ENCODE peak calls at places on chromosomes 12 and 14, in six cellular contexts. One of them, this sample, is unnamed.

GRCh38 chr12:21665816-21666215 is 8.2 kb upstream of the LDHB start:
- DNase-seq in fibroblast of lung: no peak
- DNase-seq in suprapubic skin: no peak
- DNase-seq in AG04450: no peak
- DNase-seq in neural crest cell: no peak
- DNase-seq in right atrium auricular region: no peak
- DNase-seq in this sample: no peak

GRCh38 chr12:10310926-10311705 is 3.4 kb downstream of the KLRD1 start:
- DNase-seq in right atrium auricular region: no peak
- DNase-seq in AG04450: no peak
- DNase-seq in neural crest cell: no peak
- DNase-seq in suprapubic skin: no peak
- DNase-seq in fibroblast of lung: peak
- DNase-seq in this sample: no peak

GRCh38 chr12:106897082-106897481 is 58.6 kb upstream of the TMEM263 start:
- DNase-seq in suprapubic skin: no peak
- DNase-seq in neural crest cell: no peak
- DNase-seq in right atrium auricular region: no peak
- DNase-seq in AG04450: no peak
- DNase-seq in fibroblast of lung: no peak
- DNase-seq in this sample: no peak

GRCh38 chr14:53380508-53381225 is 227.5 kb upstream of the DDHD1 start:
- DNase-seq in AG04450: no peak
- DNase-seq in suprapubic skin: no peak
- DNase-seq in right atrium auricular region: no peak
- DNase-seq in fibroblast of lung: no peak
- DNase-seq in neural crest cell: no peak
- DNase-seq in this sample: no peak

GRCh38 chr12:3655331-3655900 is 97.5 kb downstream of the CRACR2A start:
- DNase-seq in right atrium auricular region: no peak
- DNase-seq in fibroblast of lung: no peak
- DNase-seq in suprapubic skin: no peak
- DNase-seq in AG04450: no peak
- DNase-seq in neural crest cell: no peak
- DNase-seq in this sample: no peak

GRCh38 chr14:21703357-21704339 is 30.0 kb upstream of the OR4E1 start:
- DNase-seq in AG04450: no peak
- DNase-seq in fibroblast of lung: no peak
- DNase-seq in neural crest cell: no peak
- DNase-seq in right atrium auricular region: no peak
- DNase-seq in suprapubic skin: no peak
- DNase-seq in this sample: no peak

GRCh38 chr12:124296295-124296915 is 1.5 kb downstream of the RFLNA start:
- DNase-seq in right atrium auricular region: no peak
- DNase-seq in suprapubic skin: no peak
- DNase-seq in neural crest cell: no peak
- DNase-seq in AG04450: no peak
- DNase-seq in fibroblast of lung: no peak
- DNase-seq in this sample: no peak

GRCh38 chr14:54566410-54567223 is at the start of gene SAMD4A:
- DNase-seq in right atrium auricular region: peak
- DNase-seq in suprapubic skin: peak
- DNase-seq in neural crest cell: peak
- DNase-seq in fibroblast of lung: peak
- DNase-seq in AG04450: peak
- DNase-seq in this sample: peak

GRCh38 chr14:100554082-100554677 is 33.0 kb downstream of the BEGAIN start:
- DNase-seq in fibroblast of lung: no peak
- DNase-seq in AG04450: no peak
- DNase-seq in right atrium auricular region: peak
- DNase-seq in suprapubic skin: no peak
- DNase-seq in neural crest cell: no peak
- DNase-seq in this sample: no peak

GRCh38 chr12:108457006-108457733 is 57.9 kb upstream of the FICD start:
- DNase-seq in right atrium auricular region: no peak
- DNase-seq in fibroblast of lung: peak
- DNase-seq in neural crest cell: peak
- DNase-seq in AG04450: no peak
- DNase-seq in suprapubic skin: no peak
- DNase-seq in this sample: peak

GRCh38 chr12:1925125-1925963 is 6.9 kb upstream of the CACNA2D4 start:
- DNase-seq in suprapubic skin: peak
- DNase-seq in neural crest cell: no peak
- DNase-seq in AG04450: no peak
- DNase-seq in fibroblast of lung: no peak
- DNase-seq in right atrium auricular region: peak
- DNase-seq in this sample: no peak

GRCh38 chr12:6368906-6369525 is 6.3 kb downstream of the SCNN1A start:
- DNase-seq in neural crest cell: no peak
- DNase-seq in right atrium auricular region: no peak
- DNase-seq in suprapubic skin: no peak
- DNase-seq in fibroblast of lung: no peak
- DNase-seq in AG04450: no peak
- DNase-seq in this sample: no peak

GRCh38 chr12:6927999-6928702 is 392 bp downstream of the ATN1 start:
- DNase-seq in right atrium auricular region: no peak
- DNase-seq in neural crest cell: no peak
- DNase-seq in AG04450: no peak
- DNase-seq in fibroblast of lung: no peak
- DNase-seq in suprapubic skin: no peak
- DNase-seq in this sample: no peak

GRCh38 chr14:60647837-60648168 is 1.5 kb downstream of the SIX1 start:
- DNase-seq in fibroblast of lung: no peak
- DNase-seq in suprapubic skin: no peak
- DNase-seq in AG04450: no peak
- DNase-seq in neural crest cell: no peak
- DNase-seq in right atrium auricular region: no peak
- DNase-seq in this sample: no peak

GRCh38 chr12:110371408-110372055 is 32.0 kb downstream of the ANAPC7 start:
- DNase-seq in right atrium auricular region: no peak
- DNase-seq in fibroblast of lung: no peak
- DNase-seq in neural crest cell: no peak
- DNase-seq in AG04450: no peak
- DNase-seq in suprapubic skin: no peak
- DNase-seq in this sample: no peak

GRCh38 chr12:116321913-116322312 is 44.4 kb upstream of the MED13L start:
- DNase-seq in AG04450: no peak
- DNase-seq in neural crest cell: no peak
- DNase-seq in fibroblast of lung: no peak
- DNase-seq in suprapubic skin: no peak
- DNase-seq in right atrium auricular region: no peak
- DNase-seq in this sample: no peak

GRCh38 chr12:101927042-101927441 is 49.7 kb downstream of the DRAM1 start:
- DNase-seq in neural crest cell: no peak
- DNase-seq in suprapubic skin: no peak
- DNase-seq in fibroblast of lung: peak
- DNase-seq in right atrium auricular region: no peak
- DNase-seq in AG04450: peak
- DNase-seq in this sample: no peak

GRCh38 chr12:101923049-101923718 is 45.8 kb downstream of the DRAM1 start:
- DNase-seq in neural crest cell: no peak
- DNase-seq in AG04450: no peak
- DNase-seq in suprapubic skin: no peak
- DNase-seq in right atrium auricular region: no peak
- DNase-seq in fibroblast of lung: no peak
- DNase-seq in this sample: no peak

GRCh38 chr12:101925935-101926334 is 48.6 kb downstream of the DRAM1 start:
- DNase-seq in right atrium auricular region: no peak
- DNase-seq in suprapubic skin: no peak
- DNase-seq in AG04450: no peak
- DNase-seq in fibroblast of lung: peak
- DNase-seq in neural crest cell: no peak
- DNase-seq in this sample: no peak

GRCh38 chr12:101924647-101925046 is 47.3 kb downstream of the DRAM1 start:
- DNase-seq in suprapubic skin: no peak
- DNase-seq in right atrium auricular region: no peak
- DNase-seq in AG04450: no peak
- DNase-seq in fibroblast of lung: no peak
- DNase-seq in neural crest cell: no peak
- DNase-seq in this sample: no peak

GRCh38 chr12:101925352-101925751 is 48.0 kb downstream of the DRAM1 start:
- DNase-seq in AG04450: peak
- DNase-seq in suprapubic skin: peak
- DNase-seq in right atrium auricular region: peak
- DNase-seq in neural crest cell: no peak
- DNase-seq in fibroblast of lung: peak
- DNase-seq in this sample: peak
- TF ChIP-seq CTCF in AG04450: no peak
- TF ChIP-seq CTCF in suprapubic skin: no peak
- TF ChIP-seq CTCF in right atrium auricular region: no peak
- TF ChIP-seq CTCF in neural crest cell: no peak
- TF ChIP-seq CTCF in fibroblast of lung: no peak
- TF ChIP-seq CTCF in this sample: no peak

DNA sequence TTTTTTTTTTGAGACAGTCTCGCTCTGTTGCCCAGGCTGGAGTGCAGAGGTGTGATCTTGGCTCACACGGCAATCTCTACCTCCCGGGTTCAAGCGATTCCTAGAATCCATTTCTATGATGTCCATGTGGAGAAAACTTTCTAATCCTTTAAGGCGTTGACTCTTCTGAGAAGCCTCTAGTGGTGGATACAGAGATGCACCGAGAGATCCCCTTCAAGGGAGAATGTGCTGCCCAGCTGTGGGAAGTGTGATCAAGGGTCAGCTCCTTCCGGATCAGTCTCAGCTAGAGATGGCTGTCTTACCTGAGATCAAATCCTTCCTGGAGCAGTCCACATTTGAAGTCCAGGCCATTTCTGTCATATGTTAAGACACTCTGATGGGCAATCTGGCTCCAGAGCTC is 92.7 kb upstream of the HECTD1 start:
- DNase-seq in neural crest cell: no peak
- DNase-seq in AG04450: no peak
- DNase-seq in suprapubic skin: no peak
- DNase-seq in fibroblast of lung: no peak
- DNase-seq in right atrium auricular region: no peak
- DNase-seq in this sample: no peak
- TF ChIP-seq CTCF in neural crest cell: peak
- TF ChIP-seq CTCF in AG04450: peak
- TF ChIP-seq CTCF in suprapubic skin: no peak
- TF ChIP-seq CTCF in fibroblast of lung: peak
- TF ChIP-seq CTCF in right atrium auricular region: no peak
- TF ChIP-seq CTCF in this sample: peak

GRCh38 chr12:121792607-121793500 is 634 bp downstream of the RHOF start:
- DNase-seq in right atrium auricular region: no peak
- DNase-seq in neural crest cell: no peak
- DNase-seq in fibroblast of lung: no peak
- DNase-seq in AG04450: no peak
- DNase-seq in suprapubic skin: no peak
- DNase-seq in this sample: no peak
- TF ChIP-seq CTCF in right atrium auricular region: no peak
- TF ChIP-seq CTCF in neural crest cell: no peak
- TF ChIP-seq CTCF in fibroblast of lung: no peak
- TF ChIP-seq CTCF in AG04450: no peak
- TF ChIP-seq CTCF in suprapubic skin: no peak
- TF ChIP-seq CTCF in this sample: no peak

DNA sequence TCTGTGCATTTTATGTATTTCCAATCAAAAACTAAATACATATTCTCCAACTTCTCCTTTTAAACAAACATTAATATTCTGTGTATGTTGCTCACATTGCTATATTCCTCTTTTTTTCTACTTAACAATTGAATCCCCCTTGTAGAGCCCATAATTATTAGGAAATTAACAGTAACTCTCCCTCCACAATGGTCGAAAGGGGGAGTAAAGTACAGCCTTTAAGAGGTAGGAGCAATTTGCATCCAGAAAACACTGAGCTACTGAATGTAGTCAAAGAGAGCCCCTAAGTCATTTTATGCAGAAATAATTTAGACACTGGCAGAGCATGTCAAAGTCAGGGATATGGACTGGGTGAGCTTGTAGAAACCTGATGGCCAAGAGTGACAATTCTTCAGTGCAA is 57.2 kb upstream of the SCN8A start:
- DNase-seq in neural crest cell: no peak
- DNase-seq in fibroblast of lung: peak
- DNase-seq in right atrium auricular region: no peak
- DNase-seq in suprapubic skin: no peak
- DNase-seq in AG04450: no peak
- DNase-seq in this sample: no peak
- TF ChIP-seq CTCF in neural crest cell: no peak
- TF ChIP-seq CTCF in fibroblast of lung: peak
- TF ChIP-seq CTCF in right atrium auricular region: no peak
- TF ChIP-seq CTCF in suprapubic skin: no peak
- TF ChIP-seq CTCF in AG04450: peak
- TF ChIP-seq CTCF in this sample: peak

DNA sequence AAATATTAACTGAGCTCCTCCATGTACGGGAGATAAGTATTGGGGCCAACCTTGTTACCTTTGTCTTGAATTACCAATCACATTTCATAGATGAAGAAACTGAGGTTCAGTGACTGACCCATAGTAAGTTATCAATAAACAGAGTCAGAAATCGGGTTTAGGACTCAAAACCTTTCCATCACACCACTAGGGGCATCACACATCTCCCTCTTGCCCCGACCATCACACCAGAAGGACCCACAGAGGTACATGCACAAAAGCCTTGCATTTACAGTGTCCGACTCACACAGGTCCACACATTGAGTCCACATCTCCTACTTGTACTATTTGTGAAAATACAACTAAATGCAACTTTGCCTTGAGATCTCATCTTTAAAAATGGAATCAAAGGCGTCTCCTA is 29.4 kb downstream of the KCNA5 start:
- DNase-seq in AG04450: no peak
- DNase-seq in neural crest cell: no peak
- DNase-seq in fibroblast of lung: no peak
- DNase-seq in suprapubic skin: no peak
- DNase-seq in right atrium auricular region: no peak
- DNase-seq in this sample: no peak
- TF ChIP-seq CTCF in AG04450: no peak
- TF ChIP-seq CTCF in neural crest cell: peak
- TF ChIP-seq CTCF in fibroblast of lung: no peak
- TF ChIP-seq CTCF in suprapubic skin: no peak
- TF ChIP-seq CTCF in right atrium auricular region: no peak
- TF ChIP-seq CTCF in this sample: no peak

DNA sequence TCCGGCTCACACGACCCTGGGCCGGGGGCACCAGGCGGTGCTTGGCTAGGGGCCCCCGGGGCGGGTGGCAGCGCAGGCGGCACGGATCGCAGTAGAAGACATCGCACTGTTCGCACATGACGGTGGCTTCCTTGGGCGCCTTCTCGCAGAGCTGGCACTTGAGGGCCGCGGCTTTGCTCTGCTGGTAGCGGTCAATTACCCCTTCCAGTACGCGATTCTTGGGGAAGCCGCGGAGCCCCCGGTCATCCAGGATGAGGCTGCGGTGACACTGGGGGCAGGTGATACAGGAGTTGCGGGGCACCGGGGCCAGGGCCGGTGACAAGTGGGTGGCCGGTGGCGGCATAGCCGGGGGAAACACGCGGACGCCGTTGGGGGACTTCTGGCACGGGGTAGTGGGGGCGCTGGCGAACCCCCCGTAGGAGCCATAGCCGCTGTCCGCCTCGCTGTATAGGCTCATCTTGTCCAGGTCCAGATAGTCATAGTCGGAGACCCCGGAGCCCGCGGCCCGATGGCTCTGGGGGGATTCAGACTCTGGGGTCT is 553 bp downstream of the TRIM9 start:
- DNase-seq in right atrium auricular region: no peak
- DNase-seq in neural crest cell: peak
- DNase-seq in fibroblast of lung: peak
- DNase-seq in suprapubic skin: no peak
- DNase-seq in AG04450: no peak
- DNase-seq in this sample: no peak
- TF ChIP-seq CTCF in right atrium auricular region: no peak
- TF ChIP-seq CTCF in neural crest cell: no peak
- TF ChIP-seq CTCF in fibroblast of lung: no peak
- TF ChIP-seq CTCF in suprapubic skin: no peak
- TF ChIP-seq CTCF in AG04450: no peak
- TF ChIP-seq CTCF in this sample: no peak

This sample was measured in AG09319.